ENCODE peak calls at places on chromosomes 16 and 17, in nine cellular contexts. I is suprapubic skin, R is endothelial cell of umbilical vein, O is esophagus squamous epithelium, C is adrenal gland, Q is stomach, W is body of pancreas, E is A549, P is tibial nerve. D is an unnamed sample.

GRCh38 chr16:68328151-68328859 is 17.5 kb downstream of the PRMT7 start:
- DNase-seq in W (peak; percentile 80), C (peak; percentile 83), E (peak; percentile 90), Q (peak; percentile 86), R (peak; percentile 83), I (peak; percentile 87), P (peak; percentile 85), O (no peak), D (peak; percentile 85)

GRCh38 chr16:17330019-17330570 is 140.7 kb downstream of the XYLT1 start:
- DNase-seq in P (no peak), E (no peak), Q (no peak), C (no peak), I (no peak), W (no peak), R (no peak), O (no peak), D (no peak)

GRCh38 chr17:68491864-68492263 is 20.4 kb upstream of the PRKAR1A start:
- DNase-seq in I (peak; percentile 78), R (no peak), C (peak; percentile 68), O (no peak), E (no peak), Q (peak; percentile 57), W (peak; percentile 68), P (peak; percentile 24), D (no peak)

GRCh38 chr17:66966529-66967418 is 2.3 kb downstream of the CACNG4 start:
- DNase-seq in Q (no peak), E (no peak), I (no peak), R (no peak), O (no peak), P (no peak), C (no peak), W (no peak), D (no peak)

GRCh38 chr17:17935321-17936271 is 36.6 kb downstream of the TOM1L2 start:
- DNase-seq in Q (no peak), O (no peak), W (no peak), P (peak; percentile 53), I (peak; percentile 83), E (peak; percentile 34), R (no peak), C (peak; percentile 62), D (peak; percentile 83)

GRCh38 chr16:12185563-12185962 is 209.0 kb downstream of the SNX29 start:
- DNase-seq in W (no peak), P (no peak), E (no peak), O (no peak), R (no peak), Q (no peak), I (no peak), C (no peak), D (no peak)

GRCh38 chr17:68344701-68345136 is 53.4 kb downstream of the ARSG start:
- DNase-seq in R (no peak), P (no peak), I (no peak), W (no peak), O (no peak), E (no peak), Q (peak; percentile 28), C (no peak), D (peak; percentile 96)

GRCh38 chr17:78667741-78668640 is 90.8 kb upstream of the DNAH17 start:
- DNase-seq in W (no peak), I (no peak), Q (no peak), P (no peak), E (no peak), O (no peak), R (no peak), C (peak; percentile 62), D (no peak)

GRCh38 chr16:69095179-69095578 is 10.3 kb upstream of the HAS3 start:
- DNase-seq in P (no peak), W (no peak), Q (no peak), R (no peak), O (no peak), I (no peak), E (no peak), C (no peak), D (no peak)

GRCh38 chr16:85613609-85614337 is 651 bp downstream of the GSE1 start:
- DNase-seq in O (no peak), R (no peak), Q (peak; percentile 55), P (peak; percentile 49), C (peak; percentile 56), E (peak; percentile 42), W (peak; percentile 69), I (peak; percentile 84), D (peak; percentile 92)

GRCh38 chr17:7555320-7555948 is 3.1 kb upstream of the TNFSF13 start:
- DNase-seq in W (no peak), C (no peak), I (no peak), O (no peak), R (no peak), P (no peak), E (no peak), Q (no peak), D (no peak)

GRCh38 chr17:15414502-15415348 is 52.7 kb downstream of the CDRT4 start:
- DNase-seq in P (no peak), E (no peak), Q (no peak), C (no peak), I (no peak), W (no peak), R (no peak), O (no peak), D (no peak)

GRCh38 chr16:25006504-25007055 is 8.6 kb downstream of the ARHGAP17 start:
- DNase-seq in P (peak; percentile 41), R (peak; percentile 66), W (no peak), I (peak; percentile 57), O (no peak), Q (no peak), E (no peak), C (peak; percentile 40), D (peak; percentile 38)

GRCh38 chr17:46776298-46777005 is 42.0 kb downstream of the WNT3 start:
- DNase-seq in I (no peak), C (no peak), R (no peak), Q (no peak), O (no peak), W (no peak), E (no peak), P (no peak), D (no peak)

GRCh38 chr17:78341559-78342437 is 18.1 kb downstream of the SOCS3 start:
- DNase-seq in I (peak; percentile 75), Q (peak; percentile 79), C (peak; percentile 83), W (peak; percentile 80), R (peak; percentile 43), P (no peak), E (peak; percentile 83), O (no peak), D (no peak)

GRCh38 chr16:60107467-60107866 is 1373.4 kb upstream of the GOT2 start:
- DNase-seq in Q (no peak), P (no peak), C (no peak), W (no peak), E (no peak), O (no peak), R (peak; percentile 83), I (no peak), D (peak; percentile 66)

DNA sequence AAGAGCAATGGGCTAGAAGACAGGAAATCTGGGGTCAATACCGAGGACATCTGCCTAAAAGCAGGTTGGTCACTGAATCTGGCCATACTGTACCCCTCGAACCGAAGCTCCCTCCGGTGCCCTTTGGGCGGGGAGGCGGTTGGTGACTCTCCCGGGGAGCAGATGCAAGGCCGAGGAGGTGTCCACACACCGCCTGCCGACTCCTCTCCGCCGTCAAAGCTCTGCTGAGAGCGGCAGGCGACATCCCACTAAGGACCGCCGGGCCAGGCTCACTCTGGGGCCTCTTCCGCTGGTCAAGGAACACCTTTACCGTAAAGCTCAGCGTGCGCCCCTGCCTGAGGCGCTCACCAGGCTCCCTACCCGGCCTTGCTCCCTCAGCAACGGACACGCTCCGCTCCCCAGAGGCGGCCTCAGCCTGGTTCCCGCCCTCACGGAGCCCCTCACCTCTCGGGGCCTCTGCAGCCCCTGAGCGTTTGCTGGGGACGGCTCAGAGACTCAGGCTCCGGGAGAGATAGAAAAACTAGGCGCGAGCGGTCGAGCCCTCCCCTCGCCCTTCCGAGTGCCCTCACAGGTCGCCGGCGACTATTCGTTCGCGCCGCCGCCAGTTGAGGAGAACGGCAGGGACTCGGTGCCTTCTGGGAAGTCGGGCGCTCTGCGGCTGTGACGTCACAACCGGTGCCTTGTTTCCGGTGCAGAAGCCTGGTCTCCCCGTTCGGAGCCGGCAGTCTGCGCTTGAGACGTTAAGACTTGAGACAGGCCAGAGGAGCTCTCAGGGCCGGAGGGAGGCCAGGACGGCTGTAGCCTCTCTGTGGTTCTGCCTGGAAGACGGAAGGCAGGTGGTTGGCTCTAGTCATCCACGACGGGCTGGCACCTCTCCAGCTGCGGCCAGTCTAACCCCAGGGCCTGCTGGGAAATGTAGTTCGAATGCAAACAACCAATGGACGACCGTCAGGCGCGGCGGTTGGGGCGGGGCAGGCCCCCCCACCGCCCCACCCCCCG is at the start of gene ZNF200:
- DNase-seq in I (peak; percentile 97), Q (peak; percentile 97), P (peak; percentile 92), O (peak; percentile 80), R (peak; percentile 96), C (peak; percentile 96), W (peak; percentile 95), E (peak; percentile 94), D (peak; percentile 96)
- TF ChIP-seq POLR2A in I (no peak), Q (no peak), P (peak; percentile 40), O (no peak), R (peak; percentile 65), C (peak; percentile 84), W (no peak), E (peak; percentile 79), D (peak; percentile 78)

GRCh38 chr17:29133146-29133713 is 47.0 kb downstream of the MYO18A start:
- DNase-seq in W (no peak), E (peak; percentile 62), C (peak; percentile 77), O (no peak), I (no peak), Q (no peak), R (no peak), P (no peak), D (peak; percentile 76)
- H3K4me3 ChIP-seq in W (no peak overlapping the region), E (no peak overlapping the region), C (no peak overlapping the region), O (no peak overlapping the region), I (no peak overlapping the region), Q (no peak overlapping the region), R (no peak overlapping the region), P (no peak overlapping the region), D (no peak overlapping the region)

DNA sequence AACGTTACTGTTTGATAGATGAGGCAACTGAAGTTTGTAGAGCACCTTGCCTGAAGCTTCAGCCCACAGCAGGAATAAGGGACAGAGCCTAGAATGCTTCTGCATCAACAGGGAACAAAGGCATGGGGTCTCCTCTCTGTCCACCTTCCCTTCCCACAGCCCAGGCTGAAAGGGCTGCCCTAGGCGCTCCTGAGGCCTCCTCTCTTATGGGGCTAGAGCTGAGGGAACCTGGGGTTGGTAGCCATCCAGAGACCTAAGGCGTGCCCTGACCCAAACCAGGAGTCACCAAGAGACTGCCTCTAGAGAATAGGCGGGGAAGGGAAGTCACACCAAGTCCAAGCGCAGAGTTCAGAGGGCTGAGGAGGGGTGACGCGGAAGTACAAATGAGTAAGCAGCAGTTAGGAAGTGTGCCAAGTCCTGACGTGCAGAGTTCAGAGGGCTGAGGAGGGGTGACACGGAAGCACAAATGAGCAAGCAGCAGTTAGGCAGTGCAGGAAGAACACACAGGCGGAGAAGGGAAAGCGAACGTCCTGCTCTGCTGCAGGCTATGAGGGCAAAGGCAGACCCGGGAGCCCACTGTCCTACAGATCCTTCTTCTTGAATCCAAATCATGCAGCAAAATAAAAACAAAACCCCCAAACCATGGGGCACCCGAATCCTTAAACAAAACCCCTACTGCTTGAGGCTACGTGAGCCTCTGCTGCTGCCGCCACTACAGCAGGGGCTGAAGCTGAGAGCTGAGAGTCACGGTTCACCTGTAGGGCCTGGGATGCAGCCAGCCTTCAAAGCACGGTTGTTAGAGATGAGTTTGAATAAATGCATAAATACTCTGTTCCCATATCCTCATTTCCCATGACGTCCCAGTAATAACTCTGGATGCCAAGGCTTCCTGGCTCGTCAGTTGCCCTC is 2.7 kb upstream of the SPG7 start:
- DNase-seq in E (peak; percentile 86), Q (peak; percentile 97), C (peak; percentile 95), W (peak; percentile 81), I (peak; percentile 92), O (peak; percentile 74), R (peak; percentile 91), P (peak; percentile 95), D (peak; percentile 97)
- TF ChIP-seq POLR2A in E (peak; percentile 74), Q (no peak), C (peak; percentile 78), W (no peak), I (no peak), O (peak; percentile 46), R (peak; percentile 48), P (peak; percentile 51), D (peak; percentile 51)

GRCh38 chr17:80649672-80650338 is 105.2 kb downstream of the RPTOR start:
- DNase-seq in R (peak; percentile 55), E (peak; percentile 67), I (peak; percentile 80), P (peak; percentile 43), Q (no peak), O (no peak), C (peak; percentile 68), W (peak; percentile 30), D (peak; percentile 71)
- H3K4me3 ChIP-seq in R (no peak overlapping the region), E (no peak overlapping the region), I (no peak overlapping the region), P (no peak overlapping the region), Q (no peak overlapping the region), O (no peak overlapping the region), C (no peak overlapping the region), W (no peak overlapping the region), D (no peak overlapping the region)

D was measured in NB4.